ENCODE peak calls at places on chromosomes 6 and 20, in five cellular contexts. One of them, this sample, is unnamed.
A peak's percentile ranks its signal among the peaks of the same experiment; 100 is the strongest.

GRCh38 chr6:8079116-8079515 is 14.9 kb upstream of the BLOC1S5 start:
- DNase-seq in cerebellar cortex: no peak
- DNase-seq in AG20443: no peak
- DNase-seq in astrocyte: no peak
- DNase-seq in amniotic stem cell: no peak
- DNase-seq in this sample: no peak

GRCh38 chr20:46325788-46326472 is 17.6 kb upstream of the CDH22 start:
- DNase-seq in cerebellar cortex: no peak
- DNase-seq in AG20443: no peak
- DNase-seq in astrocyte: no peak
- DNase-seq in amniotic stem cell: no peak
- DNase-seq in this sample: no peak

GRCh38 chr20:19566226-19566960 is 191.7 kb upstream of the RIN2 start:
- DNase-seq in cerebellar cortex: no peak
- DNase-seq in AG20443: no peak
- DNase-seq in astrocyte: peak; percentile 0
- DNase-seq in amniotic stem cell: no peak
- DNase-seq in this sample: no peak

GRCh38 chr20:31606928-31607639 is 2.0 kb downstream of the ID1 start:
- DNase-seq in cerebellar cortex: peak; percentile 93
- DNase-seq in AG20443: no peak
- DNase-seq in astrocyte: peak; percentile 81
- DNase-seq in amniotic stem cell: no peak
- DNase-seq in this sample: peak; percentile 72

GRCh38 chr6:117483645-117484016 is 1.2 kb downstream of the DCBLD1 start:
- DNase-seq in cerebellar cortex: no peak
- DNase-seq in AG20443: peak; percentile 39
- DNase-seq in astrocyte: no peak
- DNase-seq in amniotic stem cell: no peak
- DNase-seq in this sample: peak; percentile 76

GRCh38 chr6:106411643-106412200 is 51.2 kb downstream of the CRYBG1 start:
- DNase-seq in cerebellar cortex: no peak
- DNase-seq in AG20443: no peak
- DNase-seq in astrocyte: no peak
- DNase-seq in amniotic stem cell: no peak
- DNase-seq in this sample: no peak

GRCh38 chr6:105107207-105107606 is 72.6 kb downstream of the POPDC3 start:
- DNase-seq in cerebellar cortex: no peak
- DNase-seq in AG20443: no peak
- DNase-seq in astrocyte: no peak
- DNase-seq in amniotic stem cell: no peak
- DNase-seq in this sample: no peak

GRCh38 chr20:15951711-15952110 is 621.5 kb downstream of the KIF16B start:
- DNase-seq in cerebellar cortex: no peak
- DNase-seq in AG20443: no peak
- DNase-seq in astrocyte: no peak
- DNase-seq in amniotic stem cell: no peak
- DNase-seq in this sample: no peak

GRCh38 chr6:145147559-145147958 is 587.8 kb downstream of the EPM2A start:
- DNase-seq in cerebellar cortex: no peak
- DNase-seq in AG20443: no peak
- DNase-seq in astrocyte: peak; percentile 65
- DNase-seq in amniotic stem cell: no peak
- DNase-seq in this sample: no peak

GRCh38 chr20:50959543-50960126 is 1.0 kb downstream of the MOCS3 start:
- DNase-seq in cerebellar cortex: no peak
- DNase-seq in AG20443: no peak
- DNase-seq in astrocyte: no peak
- DNase-seq in amniotic stem cell: no peak
- DNase-seq in this sample: no peak

GRCh38 chr20:2373098-2373497 is 7.6 kb upstream of the TGM6 start:
- DNase-seq in cerebellar cortex: no peak
- DNase-seq in AG20443: no peak
- DNase-seq in astrocyte: no peak
- DNase-seq in amniotic stem cell: no peak
- DNase-seq in this sample: no peak

GRCh38 chr6:36139431-36139830 is 9.1 kb downstream of the MAPK13 start:
- DNase-seq in cerebellar cortex: no peak
- DNase-seq in AG20443: no peak
- DNase-seq in astrocyte: no peak
- DNase-seq in amniotic stem cell: no peak
- DNase-seq in this sample: no peak

GRCh38 chr6:141110486-141110885 is 1022.2 kb upstream of the GJE1 start:
- DNase-seq in cerebellar cortex: no peak
- DNase-seq in AG20443: peak; percentile 71
- DNase-seq in astrocyte: peak; percentile 79
- DNase-seq in amniotic stem cell: no peak
- DNase-seq in this sample: no peak

GRCh38 chr6:157990321-157991066 is 8.8 kb downstream of the SYNJ2 start:
- DNase-seq in cerebellar cortex: no peak
- DNase-seq in AG20443: no peak
- DNase-seq in astrocyte: no peak
- DNase-seq in amniotic stem cell: no peak
- DNase-seq in this sample: no peak

GRCh38 chr6:100881707-100882040 is 545 bp upstream of the ASCC3 start:
- DNase-seq in cerebellar cortex: no peak
- DNase-seq in AG20443: peak; percentile 11
- DNase-seq in astrocyte: no peak
- DNase-seq in amniotic stem cell: no peak
- DNase-seq in this sample: no peak

GRCh38 chr6:89413006-89413400 is 930 bp upstream of the RRAGD start:
- DNase-seq in cerebellar cortex: peak; percentile 62
- DNase-seq in AG20443: no peak
- DNase-seq in astrocyte: no peak
- DNase-seq in amniotic stem cell: no peak
- DNase-seq in this sample: peak; percentile 62

GRCh38 chr6:41577865-41578713 is 31.9 kb downstream of the FOXP4 start:
- DNase-seq in cerebellar cortex: no peak
- DNase-seq in AG20443: peak; percentile 65
- DNase-seq in astrocyte: peak; percentile 57
- DNase-seq in amniotic stem cell: no peak
- DNase-seq in this sample: peak; percentile 91

GRCh38 chr20:40648505-40649072 is 40.4 kb downstream of the MAFB start:
- DNase-seq in cerebellar cortex: no peak
- DNase-seq in AG20443: no peak
- DNase-seq in astrocyte: no peak
- DNase-seq in amniotic stem cell: no peak
- DNase-seq in this sample: peak; percentile 38

This sample was measured in NCI-H1417.